ENCODE peak calls at places on chromosome 14, in four cellular contexts. S is transverse colon, L is uterus, H is gastrocnemius medialis. X is an unnamed sample.

GRCh38 chr14:95609398-95609990 is 74.6 kb downstream of the GLRX5 start:
- DNase-seq in S (no peak), L (no peak), H (no peak), X (no peak)

GRCh38 chr14:55530464-55530863 is 49.5 kb upstream of the KTN1 start:
- DNase-seq in S (no peak), L (no peak), H (no peak), X (no peak)

GRCh38 chr14:20328705-20329104 is 4.4 kb downstream of the CCNB1IP1 start:
- DNase-seq in S (no peak), L (no peak), H (no peak), X (no peak)

GRCh38 chr14:64726585-64726890 is 22.3 kb downstream of the PLEKHG3 start:
- DNase-seq in S (peak), L (no peak), H (no peak), X (peak)

GRCh38 chr14:29926701-29927595 is 699 bp downstream of the PRKD1 start:
- DNase-seq in S (peak), L (peak), H (no peak), X (no peak)

GRCh38 chr14:97692084-97692483 is 894.9 kb downstream of the VRK1 start:
- DNase-seq in S (no peak), L (no peak), H (no peak), X (no peak)

GRCh38 chr14:50657753-50658152 is 10.4 kb downstream of the SAV1 start:
- DNase-seq in S (no peak), L (no peak), H (no peak), X (no peak)

GRCh38 chr14:92677087-92677668 is 71.2 kb downstream of the LGMN start:
- DNase-seq in S (no peak), L (no peak), H (no peak), X (no peak)

GRCh38 chr14:101363261-101363555 is 198.1 kb upstream of the DIO3 start:
- DNase-seq in S (no peak), L (no peak), H (no peak), X (no peak)

GRCh38 chr14:31902002-31902401 is 175.1 kb upstream of the ARHGAP5 start:
- DNase-seq in S (no peak), L (no peak), H (no peak), X (no peak)

GRCh38 chr14:43535231-43535838 is 971.7 kb downstream of the FSCB start:
- DNase-seq in S (no peak), L (no peak), H (no peak), X (no peak)

GRCh38 chr14:105285174-105285573 is 15.6 kb downstream of the BRF1 start:
- DNase-seq in S (no peak), L (no peak), H (no peak), X (no peak)

GRCh38 chr14:67413806-67414769 is 2.1 kb upstream of the PLEK2 start:
- DNase-seq in S (no peak), L (no peak), H (no peak), X (no peak)

GRCh38 chr14:33799705-33800269 is 151.1 kb downstream of the EGLN3 start:
- DNase-seq in S (no peak), L (no peak), H (no peak), X (no peak)

GRCh38 chr14:101992708-101993107 is 28.3 kb downstream of the DYNC1H1 start:
- DNase-seq in S (peak), L (no peak), H (no peak), X (no peak)

GRCh38 chr14:30221546-30221945 is 293.9 kb upstream of the PRKD1 start:
- DNase-seq in S (no peak), L (no peak), H (no peak), X (no peak)

GRCh38 chr14:61420326-61420725 is 98.9 kb downstream of the PRKCH start:
- DNase-seq in S (no peak), L (no peak), H (no peak), X (no peak)

GRCh38 chr14:38039526-38039925 is 168.2 kb upstream of the SSTR1 start:
- DNase-seq in S (no peak), L (no peak), H (no peak), X (no peak)

GRCh38 chr14:49966304-49966809 is 73.5 kb downstream of the ARF6 start:
- DNase-seq in S (peak), L (no peak), H (no peak), X (no peak)

GRCh38 chr14:72332054-72332453 is 399.8 kb downstream of the RGS6 start:
- DNase-seq in S (no peak), L (no peak), H (no peak), X (no peak)

GRCh38 chr14:96349286-96350075 is 13.7 kb downstream of the ATG2B start:
- DNase-seq in S (no peak), L (no peak), H (no peak), X (no peak)

GRCh38 chr14:75711134-75711795 is 50.2 kb downstream of the TTLL5 start:
- DNase-seq in S (no peak), L (peak), H (no peak), X (no peak)

GRCh38 chr14:32009636-32010560 is 67.2 kb upstream of the ARHGAP5 start:
- DNase-seq in S (no peak), L (no peak), H (no peak), X (no peak)

GRCh38 chr14:53409974-53410373 is 256.9 kb upstream of the DDHD1 start:
- DNase-seq in S (no peak), L (no peak), H (no peak), X (no peak)

GRCh38 chr14:65864549-65864948 is 452.0 kb downstream of the FUT8 start:
- DNase-seq in S (no peak), L (no peak), H (no peak), X (no peak)

GRCh38 chr14:104405566-104406226 is 173.9 kb upstream of the C14orf180 start:
- DNase-seq in S (no peak), L (no peak), H (no peak), X (no peak)

GRCh38 chr14:68873379-68873778 is 80.5 kb upstream of the ZFP36L1 start:
- DNase-seq in S (no peak), L (no peak), H (no peak), X (no peak)

GRCh38 chr14:68877993-68878575 is 85.2 kb upstream of the ZFP36L1 start:
- DNase-seq in S (no peak), L (no peak), H (no peak), X (no peak)

GRCh38 chr14:68871392-68871791 is 78.5 kb upstream of the ZFP36L1 start:
- DNase-seq in S (no peak), L (no peak), H (no peak), X (no peak)

GRCh38 chr14:68876976-68877375 is 84.1 kb upstream of the ZFP36L1 start:
- DNase-seq in S (no peak), L (no peak), H (no peak), X (no peak)

GRCh38 chr14:68874746-68875155 is 81.9 kb upstream of the ZFP36L1 start:
- DNase-seq in S (no peak), L (no peak), H (no peak), X (no peak)
- TF ChIP-seq POLR2A in S (no peak), L (no peak), H (no peak), X (no peak)

GRCh38 chr14:99873653-99874052 is 80.4 kb downstream of the EML1 start:
- DNase-seq in S (no peak), L (no peak), H (no peak), X (no peak)
- H3K4me3 ChIP-seq in S (no peak), L (no peak), H (no peak), X (no peak)

DNA sequence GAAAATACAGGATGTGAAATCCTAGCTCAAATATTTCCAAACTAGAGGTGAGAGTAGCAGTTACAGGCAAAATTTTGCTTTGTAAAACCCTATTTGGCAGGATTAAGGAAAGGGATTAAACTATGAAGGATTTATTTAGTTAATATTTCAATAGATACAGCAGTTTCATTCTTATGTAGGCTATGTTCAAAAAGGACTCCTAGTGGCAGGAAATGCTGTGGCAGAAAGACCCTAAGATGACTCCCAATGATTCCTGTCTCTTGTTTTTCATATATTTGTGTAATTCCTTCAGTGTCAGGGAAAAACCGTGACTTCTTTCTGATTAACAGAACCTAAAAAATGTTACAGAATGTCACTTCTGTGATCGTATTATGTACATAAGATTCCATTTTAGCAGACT is 299.5 kb upstream of the RPL10L start:
- DNase-seq in S (no peak), L (no peak), H (no peak), X (no peak)
- TF ChIP-seq CTCF in S (no peak), L (no peak), H (no peak), X (no peak)

GRCh38 chr14:70821581-70821915 is 12.2 kb upstream of the MAP3K9 start:
- DNase-seq in S (no peak), L (no peak), H (no peak), X (no peak)

GRCh38 chr14:70823281-70823680 is 14.0 kb upstream of the MAP3K9 start:
- DNase-seq in S (no peak), L (no peak), H (no peak), X (no peak)

GRCh38 chr14:70822706-70823185 is 13.4 kb upstream of the MAP3K9 start:
- DNase-seq in S (peak), L (peak), H (no peak), X (no peak)

GRCh38 chr14:70827366-70828151 is 18.2 kb upstream of the MAP3K9 start:
- DNase-seq in S (peak), L (no peak), H (no peak), X (no peak)

GRCh38 chr14:70821916-70822705 is 12.8 kb upstream of the MAP3K9 start:
- DNase-seq in S (peak), L (peak), H (no peak), X (no peak)
- TF ChIP-seq POLR2A in S (no peak), L (no peak), H (no peak), X (no peak)

GRCh38 chr14:94485944-94486841 is 10.2 kb upstream of the SERPINA9 start:
- DNase-seq in S (peak), L (peak), H (no peak), X (no peak)

GRCh38 chr14:94481468-94482131 is 5.6 kb upstream of the SERPINA9 start:
- DNase-seq in S (no peak), L (no peak), H (no peak), X (no peak)

GRCh38 chr14:94483071-94483451 is 7.1 kb upstream of the SERPINA9 start:
- DNase-seq in S (no peak), L (no peak), H (no peak), X (no peak)

GRCh38 chr14:94484476-94484875 is 8.5 kb upstream of the SERPINA9 start:
- DNase-seq in S (no peak), L (no peak), H (no peak), X (no peak)

DNA sequence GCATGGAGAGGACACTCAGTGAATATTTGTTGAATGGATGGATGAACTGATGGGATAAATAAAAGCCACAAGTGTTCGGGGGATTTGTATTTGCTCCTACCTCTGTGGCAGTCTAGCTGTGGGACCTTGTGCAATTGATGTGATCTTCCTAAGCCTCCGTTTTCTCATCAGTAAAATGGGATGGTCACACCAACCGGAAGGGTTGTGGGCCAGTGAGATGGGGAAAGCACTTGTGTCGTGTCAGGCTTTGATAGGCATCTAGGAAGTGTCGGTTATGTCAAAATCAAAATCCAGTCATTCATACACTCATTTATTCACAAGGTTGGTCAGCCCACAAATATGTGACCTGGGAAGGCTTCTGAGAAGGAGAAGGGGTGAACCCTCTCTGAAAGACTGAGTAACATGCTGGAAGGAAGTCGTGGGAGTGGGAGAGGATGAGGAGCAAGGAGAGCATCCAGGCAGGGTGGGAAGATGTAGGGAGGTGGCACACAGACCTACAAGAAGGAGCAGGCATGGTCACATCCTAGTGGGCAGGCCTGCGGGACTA is 7.8 kb upstream of the SERPINA9 start:
- DNase-seq in S (no peak), L (no peak), H (no peak), X (no peak)
- H3K4me3 ChIP-seq in S (no peak), L (no peak), H (no peak), X (no peak)

GRCh38 chr14:52271538-52271937 is 4.0 kb downstream of the PTGDR start:
- DNase-seq in S (no peak), L (no peak), H (no peak), X (no peak)

GRCh38 chr14:52275372-52275771 is 7.9 kb downstream of the PTGDR start:
- DNase-seq in S (no peak), L (no peak), H (no peak), X (no peak)

GRCh38 chr14:52269100-52269499 is 1.6 kb downstream of the PTGDR start:
- DNase-seq in S (peak), L (no peak), H (no peak), X (no peak)

GRCh38 chr14:52268191-52269061 is 928 bp downstream of the PTGDR start:
- DNase-seq in S (no peak), L (peak), H (no peak), X (no peak)

DNA sequence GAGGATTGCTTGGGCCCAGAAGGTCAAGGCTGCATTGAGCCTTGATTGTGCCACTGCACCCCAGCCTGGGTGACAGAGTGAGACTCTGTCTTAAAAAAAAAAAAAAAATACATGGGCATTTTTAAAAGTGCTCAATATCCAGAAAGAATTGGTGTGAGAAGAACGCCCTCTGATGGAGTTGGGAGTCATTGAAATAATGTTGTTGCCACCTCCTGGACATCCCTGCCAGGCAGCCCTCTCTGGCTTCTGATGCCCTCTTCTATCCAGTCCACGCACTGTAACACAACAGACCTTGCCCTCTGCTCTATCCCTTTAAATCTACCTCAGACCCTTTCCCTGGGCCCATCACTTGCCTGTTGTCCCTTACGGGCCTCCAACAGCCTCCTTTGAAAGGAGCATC is 4.9 kb downstream of the PTGDR start:
- DNase-seq in S (peak), L (no peak), H (no peak), X (no peak)
- TF ChIP-seq CTCF in S (peak), L (no peak), H (no peak), X (no peak)

GRCh38 chr14:23066855-23067744 is 9.8 kb upstream of the CDH24 start:
- DNase-seq in S (no peak), L (no peak), H (no peak), X (no peak)

GRCh38 chr14:23063601-23064000 is 6.3 kb upstream of the CDH24 start:
- DNase-seq in S (no peak), L (no peak), H (no peak), X (no peak)

GRCh38 chr14:23067847-23068791 is 10.8 kb upstream of the CDH24 start:
- DNase-seq in S (no peak), L (no peak), H (no peak), X (no peak)

GRCh38 chr14:23068792-23069412 is 11.6 kb upstream of the CDH24 start:
- DNase-seq in S (peak), L (peak), H (peak), X (peak)

DNA sequence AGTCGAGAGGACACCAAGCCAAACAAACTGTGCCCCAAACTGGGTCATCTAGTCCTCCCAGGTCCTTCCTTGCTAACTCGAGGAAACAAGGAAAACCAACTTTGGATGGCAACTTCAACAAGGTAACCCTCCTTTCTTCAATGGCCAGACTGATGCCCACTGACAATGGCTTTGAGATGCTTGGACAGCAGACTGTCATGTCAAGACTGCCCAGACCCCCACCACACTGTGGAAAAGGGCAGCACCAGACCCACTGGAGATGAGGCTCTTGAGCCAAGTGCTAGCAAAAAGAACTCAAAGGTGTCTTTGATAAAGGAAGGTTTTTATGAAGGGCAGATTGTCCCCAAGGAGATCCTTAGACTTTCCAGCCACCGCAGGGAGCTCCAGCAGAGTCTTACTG is 9.0 kb upstream of the CDH24 start:
- DNase-seq in S (no peak), L (no peak), H (no peak), X (peak)
- TF ChIP-seq POLR2A in S (no peak), L (no peak), H (no peak), X (no peak)

DNA sequence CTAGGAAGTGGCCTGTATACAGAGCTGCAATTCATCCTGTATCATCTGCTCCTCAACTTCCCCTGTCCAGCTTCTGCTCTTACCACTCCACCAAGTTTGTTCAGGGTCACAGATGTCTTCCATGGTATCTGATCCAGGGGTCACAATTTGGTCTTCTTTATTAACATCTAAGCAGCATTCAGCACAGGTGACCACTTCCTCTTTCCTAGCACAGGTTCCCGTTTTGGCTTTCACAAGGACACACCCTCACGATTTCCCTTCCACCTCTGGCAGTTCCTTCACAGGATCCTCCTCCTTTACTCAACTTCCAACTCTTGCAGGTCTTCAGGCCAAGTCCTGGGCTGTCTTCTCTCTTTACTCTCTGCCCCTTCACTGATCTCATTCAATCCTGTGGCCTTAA is 93.6 kb downstream of the TTC7B start:
- DNase-seq in S (no peak), L (no peak), H (no peak), X (no peak)
- H3K4me3 ChIP-seq in S (no peak), L (no peak), H (no peak), X (no peak)

GRCh38 chr14:74459289-74459946 is 33.4 kb upstream of the SYNDIG1L start:
- DNase-seq in S (no peak), L (no peak), H (no peak), X (no peak)
- TF ChIP-seq CTCF in S (peak), L (peak), H (peak), X (no peak)